ENCODE peak calls at places on chromosomes 7 and 10, in four cellular contexts. W is GM12865, N is ovary, R is endothelial cell. Q is an unnamed sample.

GRCh38 chr7:93160410-93160809 is 12.2 kb upstream of the SAMD9L start:
- DNase-seq in W (no peak), N (no peak), R (no peak), Q (no peak)

GRCh38 chr10:5638494-5638893 is 27.9 kb downstream of the ASB13 start:
- DNase-seq in W (no peak), N (no peak), R (no peak), Q (no peak)

GRCh38 chr10:25758511-25758910 is 175.5 kb upstream of the MYO3A start:
- DNase-seq in W (no peak), N (no peak), R (no peak), Q (no peak)

GRCh38 chr7:2760098-2760889 is 72.3 kb downstream of the AMZ1 start:
- DNase-seq in W (peak; percentile 45), N (peak; percentile 86), R (peak; percentile 27), Q (no peak)

GRCh38 chr7:143958781-143959180 is 4.1 kb downstream of the OR2F1 start:
- DNase-seq in W (no peak), N (no peak), R (no peak), Q (no peak)

GRCh38 chr7:131633342-131633843 is 77.0 kb upstream of the PODXL start:
- DNase-seq in W (peak; percentile 31), N (no peak), R (no peak), Q (no peak)

GRCh38 chr7:101018271-101019167 is 1.4 kb upstream of the MUC17 start:
- DNase-seq in W (peak; percentile 62), N (peak; percentile 27), R (no peak), Q (no peak)

GRCh38 chr10:44854693-44855350 is 56.3 kb upstream of the TMEM72 start:
- DNase-seq in W (no peak), N (no peak), R (no peak), Q (no peak)

GRCh38 chr10:49161411-49161997 is 26.7 kb downstream of the TMEM273 start:
- DNase-seq in W (no peak), N (no peak), R (no peak), Q (no peak)

GRCh38 chr10:28248092-28248491 is 54.8 kb downstream of the MPP7 start:
- DNase-seq in W (no peak), N (no peak), R (no peak), Q (no peak)

GRCh38 chr10:4453276-4453675 is 372.7 kb upstream of the AKR1E2 start:
- DNase-seq in W (no peak), N (no peak), R (no peak), Q (no peak)

GRCh38 chr10:89923661-89924060 is 222.3 kb downstream of the KIF20B start:
- DNase-seq in W (no peak), N (no peak), R (no peak), Q (no peak)

GRCh38 chr10:65430979-65431378 is 1494.9 kb upstream of the LRRTM3 start:
- DNase-seq in W (peak; percentile 5), N (no peak), R (no peak), Q (no peak)

GRCh38 chr7:101973130-101973529 is 155.7 kb downstream of the CUX1 start:
- DNase-seq in W (no peak), N (no peak), R (no peak), Q (no peak)

GRCh38 chr10:75754096-75754495 is 322.7 kb downstream of the LRMDA start:
- DNase-seq in W (no peak), N (no peak), R (no peak), Q (no peak)

GRCh38 chr7:118080947-118081346 is 103.0 kb upstream of the LSM8 start:
- DNase-seq in W (peak; percentile 54), N (no peak), R (no peak), Q (no peak)

GRCh38 chr10:91389636-91390512 is 20.3 kb upstream of the HECTD2 start:
- DNase-seq in W (peak; percentile 75), N (no peak), R (no peak), Q (no peak)

GRCh38 chr10:76558996-76559888 is 1078.4 kb downstream of the KCNMA1 start:
- DNase-seq in W (no peak), N (no peak), R (no peak), Q (no peak)

DNA sequence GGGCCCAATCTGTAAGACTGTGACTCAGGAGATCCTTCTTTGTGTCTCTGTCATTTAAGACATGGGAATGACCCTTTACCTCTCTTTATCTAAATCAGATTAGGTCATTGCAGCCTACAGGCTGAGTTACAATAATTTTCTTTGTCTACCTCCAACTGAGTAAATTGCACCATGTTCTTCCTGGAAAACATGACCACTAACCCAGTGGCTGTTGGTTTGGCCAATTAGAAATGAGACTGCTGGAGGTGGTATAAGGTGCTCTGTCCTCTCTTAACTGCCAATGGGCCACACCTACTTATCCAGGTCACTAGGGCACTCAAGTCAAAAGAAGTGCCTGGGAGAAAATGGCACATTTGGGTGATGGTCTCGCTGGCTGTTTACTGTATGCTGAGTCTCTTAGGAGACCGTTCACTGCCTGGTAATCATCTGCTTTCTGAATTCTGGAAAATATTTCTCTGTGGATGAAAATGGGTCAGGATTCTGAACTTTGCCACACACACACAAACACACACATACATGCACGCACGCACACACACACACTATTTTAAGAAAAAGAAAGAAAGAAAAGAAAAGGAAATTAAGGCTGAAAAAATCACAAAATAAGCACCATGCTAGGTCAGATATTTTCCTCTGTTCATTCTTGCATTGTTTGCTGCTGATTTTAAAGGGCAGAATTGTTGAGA is 16.4 kb downstream of the STAMBPL1 start:
- DNase-seq in W (no peak), N (no peak), R (no peak), Q (no peak)
- TF ChIP-seq CTCF in W (no peak), N (no peak), R (no peak), Q (no peak)

GRCh38 chr10:78520737-78521430 is 487.2 kb downstream of the RPS24 start:
- DNase-seq in W (no peak), N (no peak), R (peak; percentile 17), Q (peak; percentile 26)
- TF ChIP-seq CTCF in W (peak; percentile 3), N (no peak), R (peak; percentile 39), Q (no peak)

DNA sequence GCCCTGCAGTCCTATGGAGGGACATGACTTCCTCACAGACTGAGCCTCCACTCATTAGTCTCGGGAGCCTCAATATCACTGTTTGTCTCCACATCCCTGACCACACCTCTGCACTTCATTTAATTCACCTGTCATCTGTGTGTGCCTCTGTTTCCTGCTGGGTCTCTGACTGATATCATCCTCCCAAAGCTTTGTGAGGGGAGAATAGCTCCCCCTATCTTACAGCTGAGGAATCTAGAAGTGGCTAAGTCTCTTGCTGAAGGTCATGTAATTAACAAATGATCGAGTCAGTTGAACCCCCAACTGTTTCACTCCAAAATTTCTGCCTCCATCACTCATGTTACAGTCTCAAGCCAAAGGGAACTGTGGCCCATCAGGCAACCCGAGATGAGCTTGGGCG is 5.5 kb upstream of the CPXM2 start:
- DNase-seq in W (no peak), N (no peak), R (no peak), Q (no peak)
- TF ChIP-seq CTCF in W (peak; percentile 27), N (no peak), R (peak; percentile 48), Q (no peak)

GRCh38 chr10:35640474-35640873 is 1.6 kb downstream of the FZD8 start:
- DNase-seq in W (peak; percentile 64), N (peak; percentile 60), R (peak; percentile 76), Q (no peak)
- TF ChIP-seq CTCF in W (peak; percentile 36), N (peak; percentile 39), R (no peak), Q (peak; percentile 29)

GRCh38 chr7:138866353-138866752 is 68.4 kb upstream of the ATP6V0A4 start:
- DNase-seq in W (no peak), N (no peak), R (no peak), Q (no peak)

GRCh38 chr7:138863931-138864330 is 65.9 kb upstream of the ATP6V0A4 start:
- DNase-seq in W (no peak), N (no peak), R (no peak), Q (no peak)

GRCh38 chr7:138864667-138865066 is 66.7 kb upstream of the ATP6V0A4 start:
- DNase-seq in W (no peak), N (no peak), R (no peak), Q (no peak)

GRCh38 chr7:138867744-138868143 is 69.7 kb upstream of the ATP6V0A4 start:
- DNase-seq in W (no peak), N (no peak), R (no peak), Q (no peak)

DNA sequence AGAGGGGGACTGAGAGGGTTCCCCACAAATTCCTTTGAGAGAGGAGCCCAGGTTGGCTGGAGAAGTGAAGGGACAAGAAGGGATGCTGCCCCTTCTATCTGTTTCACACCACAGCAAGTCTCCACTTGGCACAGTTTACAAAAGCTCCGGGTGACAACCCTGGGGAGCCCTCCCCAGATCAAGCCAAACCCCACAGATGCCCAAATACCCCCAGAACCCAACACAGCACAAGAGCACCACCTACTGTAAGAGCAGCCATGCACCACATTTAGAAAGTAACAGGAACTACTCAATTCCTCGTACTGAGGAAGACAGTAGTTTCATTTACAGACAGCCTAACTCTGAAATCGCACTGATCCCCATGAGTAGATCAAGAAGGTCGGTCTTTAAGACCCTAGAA is 67.8 kb upstream of the ATP6V0A4 start:
- DNase-seq in W (peak; percentile 38), N (no peak), R (no peak), Q (no peak)
- TF ChIP-seq CTCF in W (peak; percentile 52), N (no peak), R (peak; percentile 18), Q (no peak)

GRCh38 chr10:93493162-93493561 is 3.2 kb upstream of the CEP55 start:
- DNase-seq in W (no peak), N (no peak), R (no peak), Q (no peak)
- TF ChIP-seq CTCF in W (no peak), N (no peak), R (no peak), Q (no peak)

DNA sequence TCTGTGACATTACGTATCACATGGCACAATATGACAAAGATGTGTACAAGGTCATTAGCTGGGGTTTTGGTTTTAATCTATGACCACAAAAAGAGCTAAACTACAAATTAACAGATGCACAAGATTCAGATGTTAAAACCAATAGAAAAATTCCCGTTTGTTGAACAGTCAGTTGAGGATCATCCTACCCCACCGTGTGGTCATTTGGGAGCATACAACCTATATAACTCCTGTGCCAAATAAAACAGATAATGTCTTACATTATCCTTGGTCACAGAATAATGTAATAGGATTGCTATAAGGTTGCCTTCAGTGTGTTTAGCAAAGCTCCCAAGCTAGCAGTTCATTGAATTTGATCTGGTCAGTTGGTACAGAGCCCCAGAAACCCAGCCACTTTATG is 28.2 kb downstream of the ASNS start:
- DNase-seq in W (no peak), N (no peak), R (no peak), Q (no peak)
- TF ChIP-seq CTCF in W (no peak), N (no peak), R (no peak), Q (no peak)

GRCh38 chr10:34732926-34733325 is 82.2 kb downstream of the PARD3 start:
- DNase-seq in W (peak; percentile 8), N (no peak), R (no peak), Q (no peak)
- TF ChIP-seq CTCF in W (peak; percentile 26), N (no peak), R (no peak), Q (no peak)

GRCh38 chr10:71799785-71800453 is 26.6 kb upstream of the VSIR start:
- DNase-seq in W (no peak), N (no peak), R (no peak), Q (no peak)
- TF ChIP-seq CTCF in W (no peak), N (no peak), R (no peak), Q (no peak)